ENCODE peak calls at places on chromosome 1, in eight cellular contexts. C is esophagus muscularis mucosa, Y is IMR-90, G is uterus, B is adrenal gland, N is stomach, X is breast epithelium, S is right lobe of liver. A is an unnamed sample.

GRCh38 chr1:77282866-77283539 is 1.2 kb downstream of the AK5 start:
- DNase-seq in N (no peak), B (no peak), X (no peak), G (no peak), S (no peak), Y (peak; percentile 5), C (no peak), A (no peak)

GRCh38 chr1:92410706-92411105 is 76.0 kb downstream of the GFI1 start:
- DNase-seq in B (no peak), S (no peak), G (no peak), N (no peak), C (peak; percentile 91), Y (no peak), X (no peak), A (no peak)

GRCh38 chr1:60065199-60065598 is 8.4 kb downstream of the C1orf87 start:
- DNase-seq in Y (no peak), G (no peak), S (no peak), C (no peak), B (no peak), X (no peak), N (no peak), A (no peak)

GRCh38 chr1:201602413-201603265 is 63.7 kb downstream of the NAV1 start:
- DNase-seq in G (no peak), Y (peak; percentile 96), C (no peak), X (no peak), S (no peak), N (no peak), B (no peak), A (peak; percentile 63)

GRCh38 chr1:247373721-247374141 is 42.1 kb upstream of the ZNF496 start:
- DNase-seq in X (no peak), N (peak; percentile 48), G (peak; percentile 60), B (peak; percentile 38), C (no peak), Y (peak; percentile 32), S (no peak), A (peak; percentile 23)

GRCh38 chr1:193926956-193927355 is 740.5 kb upstream of the B3GALT2 start:
- DNase-seq in N (no peak), C (no peak), S (no peak), X (no peak), G (no peak), B (no peak), Y (no peak), A (no peak)

GRCh38 chr1:234621657-234622335 is 11.8 kb upstream of the IRF2BP2 start:
- DNase-seq in Y (peak; percentile 71), G (no peak), N (no peak), X (no peak), B (no peak), S (no peak), C (no peak), A (no peak)

GRCh38 chr1:198848649-198849048 is 209.8 kb downstream of the PTPRC start:
- DNase-seq in S (no peak), Y (no peak), B (no peak), G (no peak), X (no peak), C (no peak), N (no peak), A (no peak)

GRCh38 chr1:13628711-13629110 is 45.1 kb downstream of the PDPN start:
- DNase-seq in N (no peak), G (no peak), C (no peak), S (no peak), X (no peak), B (no peak), Y (no peak), A (no peak)

GRCh38 chr1:58993403-58993802 is 209.6 kb upstream of the JUN start:
- DNase-seq in N (no peak), B (no peak), X (no peak), Y (no peak), C (no peak), S (no peak), G (no peak), A (no peak)

GRCh38 chr1:168561989-168562388 is 14.4 kb upstream of the XCL1 start:
- DNase-seq in G (no peak), S (no peak), B (no peak), X (no peak), C (no peak), N (no peak), Y (no peak), A (no peak)

GRCh38 chr1:119974013-119974412 is 77.7 kb upstream of the ADAM30 start:
- DNase-seq in Y (no peak), X (no peak), G (no peak), C (no peak), S (no peak), N (no peak), B (no peak), A (no peak)

GRCh38 chr1:229031491-229032341 is 239.2 kb upstream of the RAB4A start:
- DNase-seq in X (no peak), S (no peak), C (no peak), Y (no peak), B (no peak), G (no peak), N (no peak), A (peak; percentile 31)

GRCh38 chr1:200248541-200248940 is 161.3 kb downstream of the ZNF281 start:
- DNase-seq in Y (no peak), C (no peak), X (no peak), S (no peak), G (no peak), B (no peak), N (no peak), A (no peak)

GRCh38 chr1:200257235-200257634 is 152.6 kb downstream of the ZNF281 start:
- DNase-seq in C (no peak), B (no peak), S (no peak), Y (no peak), G (no peak), X (no peak), N (no peak), A (no peak)

GRCh38 chr1:200253774-200254495 is 155.9 kb downstream of the ZNF281 start:
- DNase-seq in X (no peak), S (no peak), B (no peak), G (no peak), N (no peak), C (no peak), Y (peak; percentile 27), A (no peak)

GRCh38 chr1:200250469-200250868 is 159.4 kb downstream of the ZNF281 start:
- DNase-seq in G (no peak), C (peak; percentile 75), N (no peak), Y (no peak), B (no peak), X (no peak), S (no peak), A (no peak)

GRCh38 chr1:200252526-200252925 is 157.3 kb downstream of the ZNF281 start:
- DNase-seq in X (no peak), N (no peak), S (no peak), C (no peak), Y (peak; percentile 79), B (no peak), G (no peak), A (no peak)
- TF ChIP-seq CTCF in X (no peak), N (no peak), S (no peak), C (no peak), Y (no peak), B (no peak), G (no peak), A (no peak)

DNA sequence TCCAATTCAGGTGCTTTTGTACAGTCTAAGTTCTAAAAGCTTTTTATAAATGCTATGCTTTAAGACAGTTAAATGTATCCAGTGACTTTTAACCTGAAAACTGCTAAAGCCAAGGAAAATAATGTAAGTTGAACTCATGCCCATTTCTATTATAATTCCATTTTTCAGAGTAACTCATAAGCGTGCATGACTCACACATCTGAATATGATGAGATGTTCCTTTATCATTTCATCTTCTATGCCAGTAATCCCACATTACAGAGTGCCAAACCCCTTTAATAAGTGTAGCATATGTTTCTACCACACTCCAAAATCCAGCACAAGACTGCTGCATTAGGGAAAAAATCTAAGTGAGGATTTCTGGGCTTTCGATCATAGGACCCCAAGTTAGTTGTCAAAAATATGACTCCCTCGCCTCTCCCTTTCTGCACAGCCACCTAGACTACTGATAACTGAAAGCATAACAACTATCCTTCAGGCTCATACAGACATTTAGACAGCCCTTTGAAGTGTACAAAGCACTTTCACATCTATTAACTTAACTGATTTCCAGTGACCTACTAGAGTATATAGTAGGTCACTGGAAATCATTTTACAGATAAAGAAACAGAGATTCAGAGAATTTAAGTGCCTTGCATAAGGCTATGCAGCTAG is 45.3 kb downstream of the JAK1 start:
- DNase-seq in X (no peak), C (peak; percentile 21), S (no peak), G (no peak), N (no peak), Y (peak; percentile 69), B (no peak), A (no peak)
- H3K4me3 ChIP-seq in X (no peak overlapping the region), C (no peak overlapping the region), S (no peak overlapping the region), G (no peak overlapping the region), N (no peak overlapping the region), Y (no peak overlapping the region), B (no peak overlapping the region), A (no peak overlapping the region)

GRCh38 chr1:153345187-153346066 is 3.2 kb downstream of the PGLYRP4 start:
- DNase-seq in S (no peak), X (no peak), Y (no peak), N (no peak), C (peak; percentile 75), B (no peak), G (no peak), A (no peak)

GRCh38 chr1:153344718-153345025 is 4.0 kb downstream of the PGLYRP4 start:
- DNase-seq in N (no peak), Y (no peak), X (no peak), C (no peak), B (no peak), G (no peak), S (no peak), A (no peak)

GRCh38 chr1:153342178-153342577 is 6.5 kb downstream of the PGLYRP4 start:
- DNase-seq in N (no peak), B (no peak), G (no peak), S (no peak), Y (no peak), X (no peak), C (no peak), A (no peak)

GRCh38 chr1:153343040-153343681 is 5.5 kb downstream of the PGLYRP4 start:
- DNase-seq in N (no peak), B (no peak), Y (no peak), C (peak; percentile 66), S (no peak), X (no peak), G (no peak), A (no peak)

GRCh38 chr1:153343811-153344717 is 4.6 kb downstream of the PGLYRP4 start:
- DNase-seq in B (no peak), X (no peak), Y (no peak), G (no peak), S (no peak), C (peak; percentile 79), N (no peak), A (no peak)
- TF ChIP-seq POLR2A in B (no peak), X (no peak), Y (no peak), G (no peak), S (no peak), C (no peak), N (no peak), A (no peak)

DNA sequence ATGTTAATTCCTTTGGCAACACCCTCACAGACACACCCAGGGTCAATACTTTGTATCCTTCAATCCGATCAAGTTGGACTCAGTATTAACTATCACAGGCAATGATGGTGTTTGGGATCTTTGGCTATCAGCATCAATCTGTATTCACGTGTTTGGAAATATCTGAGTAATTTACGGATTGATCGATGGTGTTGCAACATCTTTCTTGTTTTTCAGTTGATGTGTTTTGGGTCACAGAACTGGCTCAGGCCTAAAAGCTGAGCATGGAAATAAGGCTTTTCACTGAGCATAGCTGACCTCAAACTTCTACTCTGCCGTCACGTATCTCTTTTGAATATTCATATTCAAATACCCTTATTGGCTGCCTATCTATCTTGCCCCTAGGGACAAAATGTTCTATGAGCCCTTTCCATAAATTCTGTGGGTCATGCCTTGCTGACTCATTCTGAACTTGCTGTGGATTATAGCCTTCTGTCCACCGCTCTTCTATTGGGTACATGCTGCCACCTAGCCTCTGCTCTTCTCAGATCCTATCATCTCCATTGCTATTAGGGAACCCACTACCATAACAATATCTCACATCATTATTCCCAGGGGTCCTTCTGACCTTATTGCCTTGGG is 156.0 kb downstream of the PDE4B start:
- DNase-seq in B (no peak), Y (peak; percentile 79), N (no peak), X (no peak), C (no peak), S (no peak), G (no peak), A (no peak)
- TF ChIP-seq CTCF in B (no peak), Y (peak; percentile 66), N (no peak), X (no peak), C (no peak), S (no peak), G (no peak), A (no peak)